ENCODE peak calls at places on chromosomes 6 and 20, in five cellular contexts. D is A549, F is HepG2, Y is K562, Z is GM12878. X is an unnamed sample.
A peak's percentile ranks its signal among the peaks of the same experiment; 100 is the strongest.

GRCh38 chr20:48698507-48699267 is 129.1 kb downstream of the PREX1 start:
- DNase-seq in D (no peak), F (no peak), Y (peak; percentile 67), Z (no peak), X (peak; percentile 66)

GRCh38 chr6:105587349-105588115 is 184.7 kb upstream of the PREP start:
- DNase-seq in D (no peak), F (no peak), Y (no peak), Z (no peak), X (no peak)

GRCh38 chr6:150910561-150910960 is 45.1 kb downstream of the MTHFD1L start:
- DNase-seq in D (no peak), F (no peak), Y (no peak), Z (no peak), X (no peak)

GRCh38 chr6:29633532-29633901 is 534 bp upstream of the GABBR1 start:
- DNase-seq in D (no peak), F (no peak), Y (no peak), Z (no peak), X (no peak)

GRCh38 chr20:3705491-3705969 is 6.9 kb downstream of the SIGLEC1 start:
- DNase-seq in D (no peak), F (no peak), Y (no peak), Z (no peak), X (no peak)

GRCh38 chr6:169881398-169881797 is 130.0 kb downstream of the ERMARD start:
- DNase-seq in D (no peak), F (no peak), Y (no peak), Z (no peak), X (no peak)

GRCh38 chr6:166769648-166770047 is 142.6 kb upstream of the RPS6KA2 start:
- DNase-seq in D (no peak), F (no peak), Y (no peak), Z (no peak), X (no peak)

GRCh38 chr20:32589256-32589655 is 4.1 kb upstream of the NOL4L start:
- DNase-seq in D (no peak), F (no peak), Y (no peak), Z (no peak), X (no peak)

GRCh38 chr20:57040461-57040860 is 226.0 kb downstream of the BMP7 start:
- DNase-seq in D (no peak), F (no peak), Y (no peak), Z (no peak), X (no peak)

GRCh38 chr6:131779304-131779703 is 28.5 kb upstream of the ENPP1 start:
- DNase-seq in D (no peak), F (no peak), Y (no peak), Z (no peak), X (no peak)

GRCh38 chr20:56350842-56351241 is 7.9 kb upstream of the FAM210B start:
- DNase-seq in D (no peak), F (no peak), Y (no peak), Z (no peak), X (no peak)

GRCh38 chr20:38806855-38807655 is 1.6 kb downstream of the PPP1R16B start:
- DNase-seq in D (no peak), F (no peak), Y (no peak), Z (no peak), X (peak; percentile 22)

GRCh38 chr6:27829453-27830211 is 82.6 kb downstream of the OR2B2 start:
- DNase-seq in D (no peak), F (peak; percentile 32), Y (no peak), Z (no peak), X (no peak)

GRCh38 chr6:134787261-134787871 is 162.5 kb downstream of the ALDH8A1 start:
- DNase-seq in D (peak; percentile 17), F (no peak), Y (no peak), Z (no peak), X (no peak)

GRCh38 chr6:22236626-22237414 is 60.0 kb downstream of the PRL start:
- DNase-seq in D (peak; percentile 55), F (no peak), Y (no peak), Z (no peak), X (no peak)

GRCh38 chr6:5567352-5567751 is 306.0 kb downstream of the FARS2 start:
- DNase-seq in D (no peak), F (no peak), Y (no peak), Z (peak; percentile 62), X (no peak)

GRCh38 chr6:33080127-33081089 is 4.6 kb downstream of the HLA-DPB1 start:
- DNase-seq in D (no peak), F (no peak), Y (peak; percentile 37), Z (no peak), X (peak; percentile 88)

GRCh38 chr6:84033523-84034451 is at the start of gene MRAP2:
- DNase-seq in D (peak; percentile 7), F (no peak), Y (peak; percentile 73), Z (no peak), X (peak; percentile 76)

GRCh38 chr6:51466427-51466826 is 621.0 kb downstream of the PKHD1 start:
- DNase-seq in D (no peak), F (no peak), Y (no peak), Z (no peak), X (peak; percentile 17)

GRCh38 chr6:114375803-114376202 is 33.0 kb upstream of the HS3ST5 start:
- DNase-seq in D (no peak), F (no peak), Y (no peak), Z (no peak), X (no peak)

GRCh38 chr20:57130160-57130772 is 136.2 kb downstream of the BMP7 start:
- DNase-seq in D (no peak), F (peak; percentile 84), Y (no peak), Z (no peak), X (no peak)

GRCh38 chr6:53168516-53169257 is 20.0 kb upstream of the GCM1 start:
- DNase-seq in D (no peak), F (no peak), Y (no peak), Z (no peak), X (peak; percentile 25)

GRCh38 chr6:44011350-44011925 is 115.8 kb downstream of the MRPL14 start:
- DNase-seq in D (no peak), F (no peak), Y (no peak), Z (no peak), X (no peak)

GRCh38 chr20:577167-577791 is 32.8 kb downstream of the TCF15 start:
- DNase-seq in D (peak; percentile 55), F (peak; percentile 70), Y (peak; percentile 60), Z (no peak), X (peak; percentile 88)

GRCh38 chr20:15396026-15396425 is 1058.6 kb upstream of the FLRT3 start:
- DNase-seq in D (no peak), F (no peak), Y (no peak), Z (no peak), X (no peak)

GRCh38 chr6:11427827-11428245 is 109.7 kb upstream of the TMEM170B start:
- DNase-seq in D (no peak), F (peak; percentile 55), Y (no peak), Z (no peak), X (no peak)

GRCh38 chr6:71375676-71376075 is 87.1 kb downstream of the OGFRL1 start:
- DNase-seq in D (no peak), F (peak; percentile 39), Y (no peak), Z (no peak), X (no peak)

GRCh38 chr6:71376830-71377229 is 88.2 kb downstream of the OGFRL1 start:
- DNase-seq in D (no peak), F (no peak), Y (no peak), Z (no peak), X (no peak)

GRCh38 chr6:71368284-71368683 is 79.7 kb downstream of the OGFRL1 start:
- DNase-seq in D (no peak), F (no peak), Y (no peak), Z (no peak), X (no peak)

GRCh38 chr6:71373943-71374342 is 85.3 kb downstream of the OGFRL1 start:
- DNase-seq in D (no peak), F (no peak), Y (no peak), Z (no peak), X (no peak)
- TF ChIP-seq JUNB in D (no peak), F (no peak), Y (no peak), Z (no peak), X (no peak)

GRCh38 chr20:45325367-45325766 is 17.3 kb upstream of the MATN4 start:
- DNase-seq in D (no peak), F (no peak), Y (no peak), Z (no peak), X (no peak)
- H3K27ac ChIP-seq in D (no peak overlapping the region), F (no peak overlapping the region), Y (no peak overlapping the region), Z (no peak overlapping the region), X (no peak overlapping the region)

GRCh38 chr6:55034752-55035151 is 139.6 kb upstream of the HCRTR2 start:
- DNase-seq in D (no peak), F (no peak), Y (no peak), Z (no peak), X (no peak)
- H3K4me3 ChIP-seq in D (no peak overlapping the region), F (no peak overlapping the region), Y (no peak overlapping the region), Z (no peak overlapping the region), X (no peak overlapping the region)

DNA sequence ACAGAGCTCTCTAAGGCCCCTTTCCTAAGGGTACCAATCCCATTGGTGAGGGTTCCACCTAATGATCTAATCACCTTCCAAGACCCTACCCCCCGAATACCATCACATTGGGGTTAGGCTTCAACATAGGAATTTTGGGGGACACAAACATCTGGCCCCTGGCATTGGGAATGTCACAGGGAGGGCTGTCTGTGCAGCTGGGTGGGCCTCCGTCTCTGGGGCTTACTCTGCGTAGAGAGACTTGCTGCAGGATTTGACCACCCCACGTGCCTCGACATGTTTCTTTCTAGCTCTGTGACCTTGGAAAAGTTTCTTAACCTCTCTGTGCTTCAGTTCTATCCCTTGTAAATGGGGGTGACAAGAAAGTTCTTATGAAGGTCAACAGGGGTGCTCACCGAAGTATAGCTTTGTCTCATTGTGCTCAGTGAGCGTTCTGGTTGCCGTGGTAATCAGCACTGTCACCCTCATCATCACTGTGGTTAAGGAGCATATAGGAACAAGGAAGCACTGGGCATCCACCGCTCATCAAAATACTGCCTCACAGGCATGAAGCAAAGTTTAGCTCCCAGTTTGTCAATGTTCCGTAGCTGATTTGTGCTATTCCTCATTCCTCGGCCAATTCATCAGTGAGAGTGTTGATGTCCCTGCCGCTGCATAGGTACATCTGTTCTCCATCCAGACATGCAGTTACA is 152.8 kb downstream of the SYCP2 start:
- DNase-seq in D (no peak), F (no peak), Y (no peak), Z (no peak), X (no peak)
- TF ChIP-seq JUNB in D (no peak), F (no peak), Y (no peak), Z (no peak), X (no peak)

DNA sequence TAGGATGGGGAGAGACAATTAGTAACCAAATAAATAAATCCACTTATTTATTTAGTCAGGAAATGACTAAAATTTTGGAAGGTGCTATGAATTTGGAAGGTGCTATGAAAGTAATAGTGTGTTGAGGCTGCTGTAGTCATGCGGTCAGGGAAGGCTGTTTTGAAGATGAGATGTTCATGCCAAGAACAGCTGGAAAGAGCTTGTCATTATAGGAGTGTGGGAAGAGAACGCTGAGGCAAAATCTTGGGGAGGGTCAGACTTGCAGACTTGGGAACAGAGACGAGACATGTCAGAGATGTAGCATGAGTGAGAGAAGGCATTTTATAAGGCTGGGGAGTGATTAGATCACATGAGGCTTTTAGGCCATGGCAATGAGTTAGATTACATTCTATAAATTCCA is 123.9 kb upstream of the B3GAT2 start:
- DNase-seq in D (no peak), F (no peak), Y (no peak), Z (no peak), X (no peak)
- H3K27ac ChIP-seq in D (no peak overlapping the region), F (no peak overlapping the region), Y (no peak overlapping the region), Z (no peak overlapping the region), X (no peak overlapping the region)

GRCh38 chr6:18444176-18444575 is 57.0 kb downstream of the RNF144B start:
- DNase-seq in D (no peak), F (no peak), Y (no peak), Z (no peak), X (no peak)
- H3K4me3 ChIP-seq in D (no peak overlapping the region), F (no peak overlapping the region), Y (no peak overlapping the region), Z (no peak overlapping the region), X (no peak overlapping the region)